ENCODE peak calls at places on chromosomes 16 and 17, in five cellular contexts. S is cardiac muscle cell; K is osteocyte; G is stimulated activated CD4-positive, alpha-beta T cell treated with anti-CD3 and anti-CD28 coated beads, Interleukin-1b, Interleukin-23, amount 100 ng/mL, for 48 hours; F is T-cell. W is an unnamed sample.
A peak's percentile ranks its signal among the peaks of the same experiment; 100 is the strongest.

GRCh38 chr16:76081936-76082335 is 195.3 kb upstream of the CNTNAP4 start:
- DNase-seq in S (no peak), K (no peak), G (no peak), F (no peak), W (no peak)

GRCh38 chr16:50096791-50097190 is 31.0 kb downstream of the HEATR3 start:
- DNase-seq in S (peak; percentile 22), K (no peak), G (no peak), F (no peak), W (peak; percentile 37)

GRCh38 chr17:50346313-50347086 is 574 bp downstream of the XYLT2 start:
- DNase-seq in S (peak; percentile 19), K (no peak), G (peak; percentile 49), F (peak; percentile 53), W (peak; percentile 23)

GRCh38 chr17:18173740-18174139 is 9.9 kb upstream of the ALKBH5 start:
- DNase-seq in S (no peak), K (no peak), G (no peak), F (no peak), W (no peak)

GRCh38 chr17:49748223-49748622 is 15.7 kb downstream of the FAM117A start:
- DNase-seq in S (no peak), K (no peak), G (no peak), F (peak; percentile 15), W (no peak)

GRCh38 chr16:27364493-27365141 is 37.4 kb upstream of the IL21R start:
- DNase-seq in S (no peak), K (no peak), G (no peak), F (no peak), W (no peak)

GRCh38 chr17:81908793-81909192 is 2.4 kb downstream of the PCYT2 start:
- DNase-seq in S (no peak), K (no peak), G (no peak), F (no peak), W (no peak)

GRCh38 chr17:5283531-5284315 is 1.6 kb downstream of the RABEP1 start:
- DNase-seq in S (peak; percentile 9), K (no peak), G (no peak), F (no peak), W (no peak)

GRCh38 chr17:38671939-38672720 is 2.6 kb downstream of the EPOP start:
- DNase-seq in S (no peak), K (no peak), G (no peak), F (no peak), W (no peak)

GRCh38 chr17:3043737-3044365 is 19.6 kb downstream of the OR1D5 start:
- DNase-seq in S (no peak), K (peak; percentile 81), G (no peak), F (no peak), W (peak; percentile 28)

GRCh38 chr16:29925173-29925804 is 737 bp downstream of the KCTD13 start:
- DNase-seq in S (no peak), K (no peak), G (no peak), F (no peak), W (no peak)

GRCh38 chr17:29590979-29591736 is 1.7 kb upstream of the GIT1 start:
- DNase-seq in S (peak; percentile 62), K (no peak), G (peak; percentile 57), F (no peak), W (peak; percentile 82)